ENCODE peak calls at places on chromosomes 2 and 18, in four cellular contexts. F, I, A and B are unnamed samples. For H3K79me2, the result is how much of the 10 kb centered on the place peaks cover.

GRCh38 chr2:227889336-227889735 is 17.9 kb downstream of the DAW1 start:
- DNase-seq in F (peak), A (no peak), I (no peak), B (no peak)

GRCh38 chr2:98298685-98299180 is 47.5 kb upstream of the CNGA3 start:
- DNase-seq in F (no peak), A (no peak), I (no peak), B (no peak)

GRCh38 chr2:85253890-85254289 is 73.9 kb downstream of the TGOLN2 start:
- DNase-seq in I (no peak), A (no peak), F (no peak), B (no peak)

GRCh38 chr2:100246163-100247145 is 75.8 kb downstream of the LONRF2 start:
- DNase-seq in I (peak), F (no peak), A (peak), B (no peak)

GRCh38 chr18:57446322-57446721 is 11.1 kb downstream of the ONECUT2 start:
- DNase-seq in A (no peak), I (peak), F (no peak), B (no peak)

GRCh38 chr18:61322265-61322873 is 10.9 kb upstream of the CDH20 start:
- DNase-seq in F (peak), I (peak), A (peak), B (no peak)

GRCh38 chr18:68177807-68178702 is 536.9 kb downstream of the TMX3 start:
- DNase-seq in A (no peak), F (peak), I (no peak), B (peak)

GRCh38 chr2:28437918-28438317 is 45.3 kb downstream of the FOSL2 start:
- DNase-seq in I (no peak), F (no peak), A (no peak), B (no peak)

GRCh38 chr2:200193331-200193730 is 113.2 kb upstream of the SPATS2L start:
- DNase-seq in I (no peak), F (no peak), A (no peak), B (no peak)

GRCh38 chr2:45720210-45720609 is 68.7 kb downstream of the PRKCE start:
- DNase-seq in A (no peak), I (peak), F (no peak), B (no peak)

GRCh38 chr18:35038881-35039491 is 2.2 kb upstream of the MAPRE2 start:
- DNase-seq in F (no peak), I (no peak), A (no peak), B (no peak)

GRCh38 chr2:159126653-159127052 is 158.2 kb downstream of the TANC1 start:
- DNase-seq in F (no peak), I (no peak), A (no peak), B (no peak)

GRCh38 chr2:11940121-11940743 is 193.8 kb downstream of the LPIN1 start:
- DNase-seq in A (no peak), I (no peak), F (no peak), B (no peak)

GRCh38 chr2:216354236-216354788 is 18.0 kb downstream of the MARCHF4 start:
- DNase-seq in I (no peak), A (no peak), F (no peak), B (no peak)
- H3K79me2 ChIP-seq in I (under half), A (under half), F (under half), B (under half)

GRCh38 chr2:171431677-171432167 is 2.1 kb downstream of the METTL8 start:
- DNase-seq in I (no peak), F (no peak), A (no peak), B (no peak)
- H3K79me2 ChIP-seq in I (half or more), F (half or more), A (half or more), B (half or more)

DNA sequence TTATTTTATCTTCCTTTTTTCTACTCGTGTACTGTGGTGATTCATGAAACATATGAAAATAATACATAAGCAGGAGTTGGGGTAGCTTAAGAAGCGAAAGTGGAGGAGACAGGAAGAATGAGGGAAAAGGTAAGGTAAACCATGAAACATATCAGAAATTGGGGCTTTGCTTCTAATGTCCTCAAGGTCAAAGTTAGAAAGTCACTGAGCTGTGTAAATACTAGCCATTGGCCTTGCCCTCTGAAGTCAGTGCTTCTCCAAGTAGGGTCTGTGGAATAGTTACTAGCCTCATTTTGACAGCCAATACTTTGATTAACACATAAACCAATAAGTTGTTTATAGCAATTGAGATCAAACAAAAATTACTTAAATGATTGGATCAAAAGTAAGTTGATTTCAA is 117.2 kb downstream of the MAP4K4 start:
- DNase-seq in I (no peak), A (no peak), F (no peak), B (no peak)
- H3K79me2 ChIP-seq in I (half or more), A (half or more), F (half or more), B (half or more)

DNA sequence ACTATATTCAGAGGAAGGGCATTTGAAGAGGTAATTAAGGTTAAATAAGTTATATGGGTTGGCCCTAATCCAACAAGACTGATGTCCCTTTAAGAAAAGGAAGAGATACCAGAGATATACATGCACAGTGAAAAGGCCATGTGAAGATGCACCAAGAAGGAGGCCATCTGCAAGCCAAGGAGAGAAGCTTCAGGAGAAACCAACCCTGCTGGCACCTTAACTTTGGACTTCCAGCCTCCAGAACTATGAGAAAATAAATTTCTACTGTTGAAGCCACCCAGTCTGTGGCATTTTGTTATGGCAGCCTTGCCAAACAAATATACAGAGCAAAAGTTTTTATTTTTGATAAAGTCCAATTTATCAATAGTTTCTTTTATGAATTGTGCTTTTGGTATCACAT is 51.0 kb downstream of the MAP4K3 start:
- DNase-seq in I (no peak), F (no peak), A (no peak), B (no peak)
- H3K79me2 ChIP-seq in I (half or more), F (half or more), A (half or more), B (half or more)

GRCh38 chr2:174627216-174627615 is 29.6 kb upstream of the WIPF1 start:
- DNase-seq in F (no peak), A (no peak), I (no peak), B (no peak)

GRCh38 chr2:174631009-174631981 is 33.7 kb upstream of the WIPF1 start:
- DNase-seq in F (no peak), I (no peak), A (no peak), B (no peak)

GRCh38 chr2:174632847-174633620 is 35.4 kb upstream of the WIPF1 start:
- DNase-seq in I (no peak), A (no peak), F (no peak), B (no peak)

GRCh38 chr2:174629514-174629913 is 31.9 kb upstream of the WIPF1 start:
- DNase-seq in F (no peak), I (no peak), A (no peak), B (no peak)

DNA sequence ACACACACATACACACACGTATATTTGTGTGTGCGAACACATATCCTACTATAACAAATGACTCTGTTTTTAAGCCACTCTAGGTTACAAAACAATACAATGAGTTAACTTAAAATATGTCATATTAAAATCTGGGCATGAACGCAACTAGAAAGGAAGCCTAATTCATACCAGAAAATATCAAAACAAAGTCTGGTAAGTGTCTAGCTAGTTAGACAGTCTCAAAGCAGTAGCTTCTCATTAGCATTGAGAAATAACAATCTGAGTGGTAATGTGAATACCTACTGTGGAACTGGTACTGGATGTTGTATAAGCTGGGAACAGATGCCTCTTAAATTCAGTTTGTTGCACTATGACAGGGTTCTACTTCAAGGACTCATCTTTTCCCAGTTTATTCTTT is 32.5 kb upstream of the WIPF1 start:
- DNase-seq in F (no peak), A (no peak), I (no peak), B (no peak)
- H3K79me2 ChIP-seq in F (under half), A (under half), I (under half), B (under half)

GRCh38 chr18:55266981-55267380 is 307.7 kb upstream of the CCDC68 start:
- DNase-seq in F (no peak), A (no peak), I (no peak), B (no peak)
- H3K79me2 ChIP-seq in F (under half), A (under half), I (under half), B (under half)

GRCh38 chr2:241141214-241141770 is 8.0 kb downstream of the PASK start:
- DNase-seq in I (no peak), F (no peak), A (no peak), B (no peak)
- H3K79me2 ChIP-seq in I (under half), F (under half), A (under half), B (under half)

DNA sequence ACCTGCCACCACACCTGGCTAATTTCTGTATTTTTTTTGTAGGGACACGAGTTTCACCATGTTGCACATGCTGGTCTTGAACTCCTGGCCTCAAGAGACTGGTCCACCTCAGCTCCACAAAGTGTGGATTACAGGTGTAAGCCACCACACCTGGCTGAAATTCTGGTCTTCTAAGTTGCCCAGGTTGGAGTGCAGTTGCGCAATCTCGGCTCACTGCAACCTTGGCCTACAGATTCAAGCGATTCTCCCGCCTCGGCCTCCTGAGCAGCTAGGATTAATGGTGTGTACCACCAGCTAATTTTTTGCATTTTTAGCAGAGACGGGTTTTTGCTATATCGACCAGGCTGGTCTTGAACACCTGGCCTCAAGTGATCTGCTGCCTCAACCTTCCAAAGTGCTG is 5.6 kb downstream of the POLR2D start:
- DNase-seq in A (no peak), F (no peak), I (no peak), B (no peak)
- H3K79me2 ChIP-seq in A (half or more), F (half or more), I (half or more), B (half or more)

GRCh38 chr2:213475433-213475832 is 191.2 kb downstream of the SPAG16 start:
- DNase-seq in F (no peak), A (peak), I (peak), B (no peak)
- H3K79me2 ChIP-seq in F (under half), A (under half), I (under half), B (under half)